ENCODE peak calls at places on chromosomes 4 and X, in seven cellular contexts. I is HTR-8/SVneo, D is Calu3, V is left lung, P is NCI-H1092, K is activated T-cell treated with anti-CD3 and anti-CD28 coated beads for 1 hour, O is epithelial cell of prostate. N is an unnamed sample.

GRCh38 chr4:35771571-35771970 is 472.7 kb downstream of the ARAP2 start:
- DNase-seq in I (peak; percentile 20), D (no peak), V (no peak), P (no peak), K (no peak), O (no peak), N (no peak)

GRCh38 chr4:150259861-150260567 is 181.8 kb downstream of the DCLK2 start:
- DNase-seq in I (no peak), D (no peak), V (no peak), P (no peak), K (no peak), O (no peak), N (no peak)

GRCh38 chr4:2261110-2261852 is 628 bp downstream of the MXD4 start:
- DNase-seq in I (peak; percentile 30), D (peak; percentile 47), V (peak; percentile 65), P (no peak), K (peak; percentile 39), O (no peak), N (no peak)

GRCh38 chrX:68717663-68718442 is 70.4 kb downstream of the STARD8 start:
- DNase-seq in I (no peak), D (no peak), V (peak; percentile 24), P (no peak), K (no peak), O (no peak), N (no peak)

GRCh38 chrX:47264507-47265173 is 31.8 kb downstream of the USP11 start:
- DNase-seq in I (peak; percentile 14), D (no peak), V (no peak), P (no peak), K (no peak), O (no peak), N (no peak)

GRCh38 chr4:104163820-104164219 is 330.9 kb downstream of the CXXC4 start:
- DNase-seq in I (no peak), D (no peak), V (no peak), P (no peak), K (no peak), O (no peak), N (no peak)

GRCh38 chrX:46554942-46555341 is 9.7 kb upstream of the ZNF674 start:
- DNase-seq in I (no peak), D (no peak), V (no peak), P (no peak), K (no peak), O (no peak), N (no peak)

GRCh38 chrX:123603516-123603915 is 129.3 kb downstream of the THOC2 start:
- DNase-seq in I (no peak), D (no peak), V (no peak), P (no peak), K (no peak), O (no peak), N (no peak)

GRCh38 chrX:68710870-68711576 is 63.6 kb downstream of the STARD8 start:
- DNase-seq in I (peak; percentile 34), D (peak; percentile 57), V (no peak), P (no peak), K (no peak), O (peak; percentile 8), N (peak; percentile 15)

GRCh38 chr4:138650917-138651564 is 364.5 kb upstream of the NOCT start:
- DNase-seq in I (peak; percentile 69), D (peak; percentile 30), V (no peak), P (no peak), K (no peak), O (peak; percentile 26), N (no peak)

GRCh38 chrX:141278306-141278705 is 36.0 kb upstream of the SPANXC start:
- DNase-seq in I (peak; percentile 0), D (peak; percentile 1), V (no peak), P (no peak), K (no peak), O (no peak), N (no peak)

GRCh38 chr4:99301376-99302164 is 10.8 kb upstream of the ADH1A start:
- DNase-seq in I (no peak), D (no peak), V (no peak), P (no peak), K (no peak), O (no peak), N (no peak)

GRCh38 chr4:139297001-139297410 is 4.3 kb upstream of the NAA15 start:
- DNase-seq in I (no peak), D (no peak), V (no peak), P (no peak), K (no peak), O (peak; percentile 81), N (no peak)

GRCh38 chr4:186570193-186570996 is 15.0 kb upstream of the MTNR1A start:
- DNase-seq in I (no peak), D (peak; percentile 58), V (no peak), P (no peak), K (no peak), O (peak; percentile 45), N (no peak)

GRCh38 chr4:183588169-183588675 is 70.8 kb downstream of the RWDD4 start:
- DNase-seq in I (peak; percentile 38), D (no peak), V (no peak), P (no peak), K (no peak), O (no peak), N (no peak)

GRCh38 chrX:54826598-54826997 is 19.1 kb downstream of the MAGED2 start:
- DNase-seq in I (no peak), D (no peak), V (no peak), P (no peak), K (no peak), O (no peak), N (no peak)

GRCh38 chrX:103362504-103362903 is 6.2 kb downstream of the TCEAL9 start:
- DNase-seq in I (no peak), D (no peak), V (no peak), P (no peak), K (no peak), O (no peak), N (no peak)

GRCh38 chrX:147072747-147073146 is 258.2 kb upstream of the CXorf51A start:
- DNase-seq in I (no peak), D (no peak), V (no peak), P (no peak), K (no peak), O (no peak), N (no peak)

GRCh38 chr4:28269426-28269825 is 1408.8 kb downstream of the STIM2 start:
- DNase-seq in I (no peak), D (no peak), V (no peak), P (no peak), K (no peak), O (no peak), N (no peak)

GRCh38 chr4:87114245-87115062 is 106.0 kb downstream of the KLHL8 start:
- DNase-seq in I (no peak), D (no peak), V (no peak), P (no peak), K (no peak), O (no peak), N (no peak)

GRCh38 chr4:2337896-2338295 is 76.0 kb upstream of the MXD4 start:
- DNase-seq in I (no peak), D (no peak), V (no peak), P (no peak), K (no peak), O (no peak), N (no peak)

GRCh38 chr4:84684361-84684760 is 101.4 kb downstream of the CDS1 start:
- DNase-seq in I (no peak), D (no peak), V (no peak), P (no peak), K (no peak), O (no peak), N (no peak)

GRCh38 chrX:110748256-110748811 is 47.3 kb downstream of the CHRDL1 start:
- DNase-seq in I (no peak), D (no peak), V (no peak), P (no peak), K (no peak), O (no peak), N (no peak)

GRCh38 chr4:24551492-24552330 is 32.6 kb downstream of the DHX15 start:
- DNase-seq in I (no peak), D (no peak), V (no peak), P (no peak), K (no peak), O (no peak), N (peak; percentile 71)

GRCh38 chr4:76430519-76431388 is 4.3 kb upstream of the SHROOM3 start:
- DNase-seq in I (peak; percentile 42), D (peak; percentile 15), V (no peak), P (peak; percentile 16), K (no peak), O (no peak), N (peak; percentile 46)

GRCh38 chrX:100969408-100969807 is at the start of gene ARL13A:
- DNase-seq in I (no peak), D (no peak), V (no peak), P (no peak), K (no peak), O (no peak), N (no peak)

GRCh38 chrX:54530358-54530900 is 410 bp downstream of the GNL3L start:
- DNase-seq in I (no peak), D (no peak), V (no peak), P (no peak), K (no peak), O (no peak), N (no peak)

GRCh38 chr4:154503598-154503997 is 12.0 kb upstream of the DCHS2 start:
- DNase-seq in I (peak; percentile 15), D (peak; percentile 5), V (no peak), P (no peak), K (no peak), O (no peak), N (peak; percentile 7)

GRCh38 chr4:125388653-125389052 is 73.9 kb downstream of the FAT4 start:
- DNase-seq in I (no peak), D (no peak), V (no peak), P (no peak), K (no peak), O (no peak), N (no peak)

GRCh38 chr4:81631958-81632439 is 160.3 kb upstream of the RASGEF1B start:
- DNase-seq in I (no peak), D (peak; percentile 8), V (no peak), P (no peak), K (no peak), O (peak; percentile 100), N (no peak)

GRCh38 chrX:13029341-13029740 is 15.1 kb downstream of the FAM9C start:
- DNase-seq in I (no peak), D (peak; percentile 59), V (peak; percentile 47), P (no peak), K (peak; percentile 2), O (no peak), N (no peak)

GRCh38 chr4:24164054-24164453 is 274.2 kb upstream of the PPARGC1A start:
- DNase-seq in I (no peak), D (no peak), V (no peak), P (no peak), K (no peak), O (no peak), N (no peak)

GRCh38 chr4:15318621-15319348 is 109.0 kb upstream of the C1QTNF7 start:
- DNase-seq in I (no peak), D (no peak), V (no peak), P (no peak), K (no peak), O (no peak), N (no peak)

GRCh38 chr4:90127706-90128345 is 632 bp downstream of the CCSER1 start:
- DNase-seq in I (no peak), D (peak; percentile 18), V (no peak), P (no peak), K (no peak), O (no peak), N (no peak)

GRCh38 chr4:6956434-6957147 is 47.0 kb downstream of the TBC1D14 start:
- DNase-seq in I (no peak), D (no peak), V (no peak), P (no peak), K (no peak), O (no peak), N (no peak)

GRCh38 chr4:126733301-126733700 is 899.5 kb upstream of the INTU start:
- DNase-seq in I (no peak), D (no peak), V (no peak), P (peak; percentile 8), K (no peak), O (no peak), N (no peak)

GRCh38 chrX:115499112-115499805 is 61.7 kb upstream of the PLS3 start:
- DNase-seq in I (no peak), D (no peak), V (no peak), P (no peak), K (no peak), O (no peak), N (no peak)

GRCh38 chr4:152485726-152486276 is 50.1 kb downstream of the FBXW7 start:
- DNase-seq in I (no peak), D (peak; percentile 34), V (no peak), P (no peak), K (no peak), O (peak; percentile 63), N (no peak)

N was measured in LNCaP clone FGC.